ENCODE peak calls at places on chromosomes 12 and 14, in seven cellular contexts. S is NCI-H510A; D is stimulated activated CD8-positive, alpha-beta memory T cell treated with anti-CD3 and anti-CD28 coated beads, Interleukin-2, amount 100 ng/mL, for 48 hours; T is T-helper 1 cell; Y is bronchial epithelial cell; G is HepG2; M is CD8-positive, alpha-beta memory T cell. A is an unnamed sample.

GRCh38 chr12:4307593-4308333 is 13.2 kb upstream of the TIGAR start:
- DNase-seq in S (peak; percentile 38), G (peak; percentile 79), D (no peak), M (no peak), Y (peak; percentile 94), T (no peak), A (no peak)

GRCh38 chr12:75086086-75087038 is 123.3 kb downstream of the KCNC2 start:
- DNase-seq in T (no peak), M (no peak), Y (peak; percentile 7), G (no peak), D (no peak), S (no peak), A (no peak)

GRCh38 chr14:68145539-68145938 is 326.0 kb downstream of the RAD51B start:
- DNase-seq in M (no peak), G (no peak), T (no peak), S (no peak), D (no peak), Y (no peak), A (no peak)

GRCh38 chr12:2284857-2285256 is 232.1 kb downstream of the CACNA1C start:
- DNase-seq in Y (peak; percentile 8), M (no peak), D (peak; percentile 21), T (no peak), G (peak; percentile 29), S (peak; percentile 61), A (peak; percentile 31)

GRCh38 chr14:61282746-61283145 is 1.6 kb upstream of the TMEM30B start:
- DNase-seq in S (no peak), G (no peak), M (no peak), Y (peak; percentile 20), T (no peak), D (no peak), A (no peak)

GRCh38 chr14:52241102-52241793 is 26.2 kb upstream of the PTGDR start:
- DNase-seq in M (no peak), T (no peak), S (no peak), Y (peak; percentile 55), G (no peak), D (no peak), A (no peak)

GRCh38 chr12:17357396-17357795 is 732.6 kb downstream of the RERGL start:
- DNase-seq in D (no peak), M (no peak), Y (no peak), T (no peak), G (no peak), S (no peak), A (no peak)

GRCh38 chr12:57093412-57094193 is 4.7 kb downstream of the NAB2 start:
- DNase-seq in T (peak; percentile 32), M (peak; percentile 44), D (peak; percentile 77), S (no peak), Y (peak; percentile 72), G (no peak), A (no peak)

GRCh38 chr12:87021400-87021799 is 765.2 kb upstream of the MGAT4C start:
- DNase-seq in T (no peak), Y (no peak), D (no peak), G (no peak), S (no peak), M (no peak), A (no peak)

GRCh38 chr12:105084251-105085250 is at the start of gene ALDH1L2:
- DNase-seq in M (peak; percentile 11), G (peak; percentile 15), D (peak; percentile 60), Y (peak; percentile 68), T (peak; percentile 22), S (peak; percentile 11), A (no peak)

GRCh38 chr14:51828017-51828797 is 32.2 kb upstream of the GNG2 start:
- DNase-seq in Y (peak; percentile 82), M (peak; percentile 47), D (peak; percentile 63), S (no peak), T (peak; percentile 50), G (no peak), A (peak; percentile 71)

GRCh38 chr14:69708586-69709169 is 58.3 kb upstream of the SRSF5 start:
- DNase-seq in M (no peak), S (no peak), D (no peak), G (peak; percentile 41), Y (no peak), T (no peak), A (no peak)

GRCh38 chr12:97235102-97235501 is 227.5 kb upstream of the RMST start:
- DNase-seq in D (no peak), M (no peak), T (no peak), G (no peak), Y (no peak), S (no peak), A (no peak)

GRCh38 chr12:46831335-46832083 is 5.7 kb upstream of the SLC38A4 start:
- DNase-seq in D (no peak), M (no peak), Y (no peak), S (no peak), T (no peak), G (no peak), A (no peak)

GRCh38 chr12:122421263-122421814 is 1.1 kb downstream of the CLIP1 start:
- DNase-seq in T (no peak), G (peak; percentile 82), S (peak; percentile 38), Y (peak; percentile 66), M (no peak), D (no peak), A (no peak)

GRCh38 chr12:116319316-116319715 is 41.8 kb upstream of the MED13L start:
- DNase-seq in M (no peak), D (no peak), G (no peak), Y (no peak), T (no peak), S (no peak), A (no peak)

GRCh38 chr14:104223810-104224515 is 85.6 kb downstream of the KIF26A start:
- DNase-seq in Y (no peak), D (no peak), T (no peak), M (no peak), S (no peak), G (no peak), A (no peak)

GRCh38 chr14:74686324-74686723 is 26.6 kb downstream of the AREL1 start:
- DNase-seq in Y (peak; percentile 15), M (no peak), D (no peak), S (no peak), G (no peak), T (no peak), A (no peak)

GRCh38 chr12:92331383-92331782 is 185.7 kb upstream of the BTG1 start:
- DNase-seq in G (no peak), T (no peak), S (no peak), D (no peak), Y (no peak), M (no peak), A (no peak)

GRCh38 chr12:30985814-30986452 is 59.4 kb downstream of the TSPAN11 start:
- DNase-seq in Y (peak; percentile 41), G (peak; percentile 33), S (no peak), M (no peak), D (peak; percentile 5), T (no peak), A (peak; percentile 8)

GRCh38 chr12:4766445-4766844 is 46.2 kb downstream of the GALNT8 start:
- DNase-seq in G (no peak), Y (no peak), T (no peak), D (no peak), S (no peak), M (no peak), A (no peak)

GRCh38 chr12:54146506-54147145 is 42.2 kb downstream of the SMUG1 start:
- DNase-seq in D (no peak), S (no peak), T (no peak), Y (no peak), M (no peak), G (no peak), A (no peak)

GRCh38 chr12:76641961-76642360 is 82.4 kb upstream of the OSBPL8 start:
- DNase-seq in M (no peak), T (no peak), S (no peak), D (no peak), G (no peak), Y (no peak), A (no peak)

GRCh38 chr14:34111933-34112332 is 161.1 kb upstream of the EGLN3 start:
- DNase-seq in D (no peak), M (no peak), Y (no peak), S (no peak), T (no peak), G (no peak), A (no peak)

GRCh38 chr12:93591137-93591868 is 18.8 kb downstream of the SOCS2 start:
- DNase-seq in G (no peak), M (peak; percentile 30), D (no peak), Y (peak; percentile 57), T (no peak), S (no peak), A (no peak)

GRCh38 chr14:100592972-100593371 is 5.8 kb upstream of the BEGAIN start:
- DNase-seq in M (no peak), D (no peak), S (no peak), G (no peak), T (no peak), Y (no peak), A (no peak)

GRCh38 chr14:75399819-75400678 is 27.8 kb upstream of the JDP2 start:
- DNase-seq in Y (peak; percentile 96), D (no peak), M (no peak), S (peak; percentile 75), G (no peak), T (no peak), A (no peak)

GRCh38 chr12:125183187-125184067 is 118.2 kb downstream of the AACS start:
- DNase-seq in D (peak; percentile 71), Y (peak; percentile 48), S (peak; percentile 58), G (peak; percentile 39), M (peak; percentile 48), T (peak; percentile 58), A (peak; percentile 57)

GRCh38 chr12:124454352-124454725 is 113.1 kb downstream of the NCOR2 start:
- DNase-seq in T (no peak), Y (no peak), M (no peak), G (no peak), S (no peak), D (no peak), A (no peak)

GRCh38 chr12:98741229-98741614 is 96.1 kb downstream of the APAF1 start:
- DNase-seq in Y (peak; percentile 35), D (no peak), G (no peak), T (no peak), S (no peak), M (no peak), A (no peak)

GRCh38 chr14:20606190-20606901 is 15.2 kb upstream of the RNASE12 start:
- DNase-seq in M (no peak), S (no peak), T (no peak), D (no peak), Y (peak; percentile 57), G (peak; percentile 79), A (no peak)

GRCh38 chr12:130871286-130872178 is at the start of gene RAN:
- DNase-seq in G (peak; percentile 78), T (peak; percentile 95), M (peak; percentile 92), S (peak; percentile 88), Y (peak; percentile 78), D (peak; percentile 88), A (peak; percentile 86)

GRCh38 chr12:32756476-32757158 is 920 bp upstream of the YARS2 start:
- DNase-seq in Y (no peak), T (no peak), G (no peak), M (no peak), S (no peak), D (no peak), A (no peak)

GRCh38 chr12:127941332-127941731 is 325.6 kb upstream of the TMEM132C start:
- DNase-seq in T (no peak), M (no peak), G (no peak), Y (no peak), D (no peak), S (no peak), A (no peak)

GRCh38 chr14:68394719-68395117 is 398.1 kb downstream of the ZFP36L1 start:
- DNase-seq in M (no peak), G (no peak), T (no peak), S (no peak), D (no peak), Y (no peak), A (no peak)

GRCh38 chr12:3004655-3005565 is 45.7 kb downstream of the TEAD4 start:
- DNase-seq in G (no peak), T (no peak), M (no peak), D (no peak), S (no peak), Y (no peak), A (no peak)

GRCh38 chr12:6073426-6073825 is 51.0 kb downstream of the VWF start:
- DNase-seq in Y (no peak), M (no peak), S (no peak), T (no peak), G (peak; percentile 43), D (no peak), A (no peak)

GRCh38 chr14:68911594-68912227 is 67.4 kb downstream of the ACTN1 start:
- DNase-seq in T (peak; percentile 57), D (peak; percentile 67), Y (peak; percentile 62), G (peak; percentile 74), M (peak; percentile 61), S (peak; percentile 24), A (peak; percentile 66)